ENCODE peak calls at places on chromosomes 2 and 18, in ten cellular contexts. S is COR-L47; J is HT-29; I is left cardiac atrium; U is WTC11; V is NCI-H2081; R is activated CD4-positive, alpha-beta T cell treated with anti-CD3 and anti-CD28 coated beads, Interleukin-2, amount 50 U/mL, for 4 hours; Z is hepatic stellate cell; X is AG20443; F is nephron progenitor cell. E is an unnamed sample.

GRCh38 chr18:60445341-60445740 is 72.8 kb upstream of the MC4R start:
- DNase-seq in I (no peak), F (no peak), X (no peak), Z (no peak), S (no peak), J (no peak), V (no peak), U (no peak), R (no peak), E (no peak)

GRCh38 chr2:181781082-181781786 is 100.9 kb upstream of the NEUROD1 start:
- DNase-seq in Z (no peak), J (no peak), V (no peak), X (no peak), S (no peak), F (no peak), U (peak), R (no peak), I (no peak), E (no peak)

GRCh38 chr2:75462714-75463113 is 98.0 kb downstream of the EVA1A start:
- DNase-seq in I (no peak), R (no peak), Z (no peak), V (no peak), U (no peak), X (no peak), J (no peak), S (no peak), F (no peak), E (no peak)

GRCh38 chr2:51028829-51029228 is 3.1 kb downstream of the NRXN1 start:
- DNase-seq in S (no peak), I (no peak), J (no peak), U (no peak), V (no peak), X (no peak), Z (no peak), R (no peak), F (no peak), E (no peak)

GRCh38 chr2:113182471-113183260 is 8.9 kb downstream of the PSD4 start:
- DNase-seq in I (no peak), X (no peak), J (no peak), F (no peak), S (no peak), R (no peak), V (no peak), U (no peak), Z (no peak), E (no peak)

GRCh38 chr2:41791523-41791922 is 256.3 kb upstream of the PKDCC start:
- DNase-seq in J (peak), V (no peak), R (no peak), X (peak), S (no peak), I (peak), U (peak), Z (no peak), F (peak), E (no peak)

GRCh38 chr18:27959101-27959500 is 217.8 kb downstream of the CDH2 start:
- DNase-seq in Z (no peak), S (no peak), F (no peak), X (no peak), V (no peak), U (no peak), I (no peak), R (no peak), J (no peak), E (no peak)

GRCh38 chr18:77095356-77096030 is 37.1 kb downstream of the MBP start:
- DNase-seq in J (no peak), F (no peak), S (no peak), R (no peak), U (no peak), I (no peak), V (no peak), Z (no peak), X (no peak), E (no peak)

GRCh38 chr2:151381266-151381665 is 23.9 kb downstream of the TNFAIP6 start:
- DNase-seq in S (no peak), I (no peak), R (no peak), J (no peak), U (no peak), F (no peak), V (no peak), Z (no peak), X (no peak), E (no peak)

GRCh38 chr2:200476836-200477235 is 33.0 kb downstream of the KCTD18 start:
- DNase-seq in J (no peak), F (no peak), I (peak), R (no peak), S (no peak), U (no peak), Z (no peak), V (no peak), X (no peak), E (no peak)

E was measured in NCI-H748 treated with DMSO at 0.1 percent for 48 hours.